ENCODE peak calls at places on chromosomes 2 and 18, in five cellular contexts. F is GM12878, N is HepG2, S is SK-N-SH, K is K562. M is an unnamed sample.

GRCh38 chr2:166593403-166593802 is 99.4 kb upstream of the SCN7A start:
- DNase-seq in N (no peak), F (no peak), K (no peak), S (no peak), M (no peak)

GRCh38 chr2:12317853-12318426 is 398.8 kb upstream of the TRIB2 start:
- DNase-seq in S (no peak), F (no peak), K (no peak), N (no peak), M (no peak)

GRCh38 chr2:144996225-144996795 is 476.4 kb upstream of the ZEB2 start:
- DNase-seq in N (no peak), S (no peak), K (no peak), F (no peak), M (no peak)

GRCh38 chr2:227890495-227891079 is 19.2 kb downstream of the DAW1 start:
- DNase-seq in F (peak), K (peak), N (peak), S (peak), M (peak)

GRCh38 chr2:146806295-146807005 is 1038.4 kb upstream of the ACVR2A start:
- DNase-seq in K (no peak), N (no peak), S (no peak), F (no peak), M (no peak)

GRCh38 chr2:105237045-105237765 is 4.3 kb upstream of the GPR45 start:
- DNase-seq in K (no peak), N (no peak), F (no peak), S (no peak), M (no peak)

GRCh38 chr2:150601280-150602038 is 114.0 kb upstream of the RND3 start:
- DNase-seq in K (no peak), S (no peak), N (peak), F (no peak), M (no peak)

GRCh38 chr2:30807249-30807648 is at the start of gene CAPN13:
- DNase-seq in K (no peak), F (no peak), S (no peak), N (no peak), M (no peak)

GRCh38 chr2:20634430-20635095 is 16.3 kb downstream of the HS1BP3 start:
- DNase-seq in N (no peak), F (no peak), S (peak), K (no peak), M (no peak)

GRCh38 chr2:118969734-118970395 is 27.9 kb downstream of the MARCO start:
- DNase-seq in N (no peak), S (no peak), F (no peak), K (no peak), M (no peak)

GRCh38 chr2:36376319-36376765 is 20.8 kb downstream of the CRIM1 start:
- DNase-seq in N (peak), F (no peak), S (peak), K (peak), M (peak)

GRCh38 chr2:177606636-177607035 is 214.1 kb downstream of the AGPS start:
- DNase-seq in N (no peak), F (no peak), K (no peak), S (no peak), M (peak)

GRCh38 chr18:8224576-8224975 is 384.7 kb upstream of the RAB12 start:
- DNase-seq in F (no peak), N (no peak), K (no peak), S (no peak), M (no peak)

GRCh38 chr2:188675391-188676011 is 298.7 kb upstream of the COL3A1 start:
- DNase-seq in S (no peak), F (no peak), K (no peak), N (no peak), M (no peak)

GRCh38 chr2:205158404-205158803 is 523.9 kb upstream of the NRP2 start:
- DNase-seq in S (peak), F (no peak), N (no peak), K (no peak), M (no peak)

GRCh38 chr2:173288561-173288960 is 66.1 kb upstream of the CDCA7 start:
- DNase-seq in N (no peak), S (no peak), F (no peak), K (no peak), M (no peak)

GRCh38 chr2:231680992-231681852 is 27.1 kb upstream of the PTMA start:
- DNase-seq in F (no peak), N (peak), S (peak), K (peak), M (peak)

GRCh38 chr2:134988994-134989605 is 58.1 kb downstream of the MAP3K19 start:
- DNase-seq in F (no peak), K (peak), N (peak), S (peak), M (peak)

GRCh38 chr2:239716536-239717318 is 308.4 kb downstream of the NDUFA10 start:
- DNase-seq in N (no peak), S (peak), F (no peak), K (no peak), M (no peak)

GRCh38 chr18:37669991-37670534 is 104.5 kb upstream of the CELF4 start:
- DNase-seq in S (no peak), N (no peak), F (no peak), K (peak), M (no peak)

GRCh38 chr2:204900910-204901309 is 355.6 kb downstream of the PARD3B start:
- DNase-seq in F (no peak), N (peak), S (no peak), K (no peak), M (no peak)

GRCh38 chr2:11540148-11540995 is 6.5 kb downstream of the GREB1 start:
- DNase-seq in K (no peak), F (no peak), N (no peak), S (no peak), M (no peak)

GRCh38 chr2:241867776-241868420 is 1.6 kb upstream of the RTP5 start:
- DNase-seq in S (peak), K (no peak), F (no peak), N (no peak), M (no peak)

GRCh38 chr2:200950378-200950777 is 13.1 kb downstream of the ORC2 start:
- DNase-seq in F (no peak), S (no peak), N (no peak), K (no peak), M (no peak)

GRCh38 chr2:63983986-63984605 is 35.1 kb downstream of the VPS54 start:
- DNase-seq in N (peak), S (peak), F (no peak), K (no peak), M (no peak)

GRCh38 chr2:41922177-41922576 is 125.6 kb upstream of the PKDCC start:
- DNase-seq in K (peak), N (no peak), S (no peak), F (no peak), M (no peak)

GRCh38 chr2:199463708-199464613 is 6.2 kb upstream of the SATB2 start:
- DNase-seq in N (no peak), S (peak), K (no peak), F (no peak), M (no peak)

GRCh38 chr2:57497489-57498096 is 549.0 kb upstream of the VRK2 start:
- DNase-seq in N (peak), F (peak), K (peak), S (peak), M (peak)

GRCh38 chr18:49677762-49678398 is 116.0 kb downstream of the LIPG start:
- DNase-seq in N (no peak), F (peak), S (no peak), K (no peak), M (no peak)

GRCh38 chr18:3054785-3055184 is 41.8 kb upstream of the LPIN2 start:
- DNase-seq in K (no peak), F (no peak), S (no peak), N (no peak), M (no peak)

GRCh38 chr2:120323214-120323613 is 22.7 kb upstream of the INHBB start:
- DNase-seq in N (no peak), K (no peak), F (no peak), S (no peak), M (no peak)

GRCh38 chr2:158473719-158474392 is 17.1 kb downstream of the PKP4 start:
- DNase-seq in F (no peak), K (no peak), N (no peak), S (no peak), M (peak)

GRCh38 chr2:85978883-85979780 is 90.3 kb upstream of the ST3GAL5 start:
- DNase-seq in K (no peak), N (no peak), S (no peak), F (no peak), M (no peak)

DNA sequence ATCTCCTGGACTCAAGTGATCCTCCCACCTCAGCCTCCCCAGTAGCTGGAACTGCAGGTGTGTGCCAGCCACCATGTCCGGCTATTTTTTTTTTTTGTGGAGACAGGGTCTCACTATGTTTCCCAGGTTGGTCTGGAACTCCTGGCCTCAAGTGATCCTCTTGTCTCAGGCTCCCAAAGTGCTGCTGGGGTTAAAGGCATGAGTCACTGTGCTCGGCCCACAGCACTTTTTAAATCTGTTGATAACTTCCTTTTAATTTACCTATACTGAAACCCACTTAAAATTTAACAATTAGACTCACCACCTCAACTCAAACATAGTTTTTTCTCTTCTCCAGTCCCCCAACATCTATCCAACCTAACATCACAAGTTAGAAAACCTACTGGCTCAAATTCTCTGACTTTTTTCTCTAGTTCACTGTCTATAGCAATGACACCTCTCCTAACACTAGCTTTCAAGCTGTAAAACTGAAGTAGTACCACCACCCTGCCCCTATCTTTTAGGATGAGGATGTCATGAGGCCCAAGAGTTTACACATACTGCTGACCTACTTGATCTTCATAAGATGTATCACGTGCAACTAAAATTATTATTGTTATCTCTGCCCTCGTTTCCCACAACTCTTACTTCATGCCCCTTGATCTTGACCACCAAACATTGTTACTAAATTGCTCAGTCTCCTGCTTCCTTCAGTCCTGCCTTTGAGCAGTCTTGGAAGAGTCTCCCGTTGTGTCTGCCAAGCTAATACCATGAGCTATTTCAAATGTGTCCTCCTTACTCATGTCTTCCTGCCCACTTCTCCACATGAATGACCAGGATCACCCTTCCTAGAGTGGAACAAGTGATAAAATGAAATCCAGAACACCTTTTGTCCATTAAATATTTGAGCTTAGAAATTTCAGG is 142.3 kb upstream of the ZFP36L2 start:
- DNase-seq in N (no peak), S (no peak), K (no peak), F (no peak), M (no peak)
- TF ChIP-seq FOXM1 in N (no peak), S (no peak), K (no peak), F (no peak), M (no peak)

DNA sequence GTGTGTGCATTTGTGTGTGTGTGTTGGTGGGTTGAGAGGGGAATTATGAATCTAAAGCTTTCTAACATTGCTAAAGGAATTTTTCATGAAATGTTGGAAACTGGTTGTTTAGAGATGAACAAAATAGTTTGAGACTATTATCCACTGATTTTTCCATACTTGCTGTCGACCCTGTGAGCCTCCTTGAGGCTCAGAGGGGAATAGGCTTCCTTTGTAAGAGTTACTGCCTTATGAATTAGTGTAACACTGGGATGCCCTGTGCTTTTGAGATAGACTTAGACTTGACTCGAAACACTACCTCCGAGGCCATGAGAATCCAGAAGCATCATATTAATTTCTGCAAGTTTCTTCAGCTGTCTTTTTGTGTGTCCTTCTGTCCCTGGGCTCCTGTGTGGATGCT is 37.9 kb downstream of the AQP4 start:
- DNase-seq in S (no peak), N (no peak), K (no peak), F (no peak), M (no peak)
- TF ChIP-seq FOXM1 in S (no peak), N (no peak), K (no peak), F (no peak), M (no peak)

DNA sequence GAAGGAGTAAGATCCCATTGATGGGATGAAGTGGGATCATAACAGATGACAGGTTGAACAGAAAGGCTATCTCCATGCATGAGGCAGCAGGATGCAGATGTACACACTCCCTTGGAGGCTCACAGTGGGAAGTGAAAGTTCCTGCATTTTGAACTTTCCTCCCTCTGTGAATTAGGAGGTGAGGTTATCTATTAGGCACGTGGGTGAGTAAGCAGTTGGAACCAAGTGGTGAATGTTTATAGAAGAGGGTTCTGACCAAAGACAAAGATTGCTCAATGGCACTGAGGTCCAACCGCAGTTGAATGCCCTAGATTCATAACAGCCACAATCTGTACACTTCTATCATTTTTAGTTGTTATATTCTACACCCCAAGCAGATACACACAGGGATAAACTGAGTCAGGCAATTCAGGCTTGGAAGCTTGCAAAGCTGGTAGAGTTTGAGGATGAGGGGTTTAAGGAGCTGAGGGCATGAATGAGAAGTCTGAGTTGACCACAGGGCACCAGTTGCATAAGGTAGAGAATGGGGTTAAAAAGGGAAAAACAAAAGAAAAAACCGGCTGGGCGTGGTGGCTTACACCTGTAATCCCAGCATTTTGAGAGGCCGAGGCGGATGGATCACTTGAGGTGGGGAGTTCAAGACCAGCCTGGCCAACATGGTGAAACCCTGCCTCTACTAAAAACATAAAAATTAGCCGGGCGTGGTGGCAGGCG is 7.1 kb upstream of the KCMF1 start:
- DNase-seq in S (no peak), K (no peak), F (no peak), N (peak), M (no peak)
- TF ChIP-seq FOXM1 in S (no peak), K (no peak), F (no peak), N (no peak), M (no peak)

GRCh38 chr2:181892795-181893435 is 1.4 kb downstream of the ITPRID2 start:
- DNase-seq in S (no peak), N (peak), F (no peak), K (no peak), M (no peak)
- TF ChIP-seq FOXM1 in S (no peak), N (no peak), F (no peak), K (no peak), M (no peak)

M was measured in HEK293T.